ENCODE peak calls at places on chromosomes 7 and 10, in ten cellular contexts. T, N, A, G, Y, W, L, V, O and M are unnamed samples.

GRCh38 chr7:4048336-4048735 is 633.8 kb upstream of the FOXK1 start:
- DNase-seq in T (no peak), N (no peak), A (no peak), G (no peak), Y (no peak), W (no peak), L (no peak), V (no peak), O (no peak), M (no peak)

GRCh38 chr7:24727165-24728120 is 29.8 kb downstream of the GSDME start:
- DNase-seq in T (no peak), N (peak), A (no peak), G (no peak), Y (peak), W (no peak), L (peak), V (no peak), O (no peak), M (peak)

GRCh38 chr10:66996996-66997395 is 71.2 kb downstream of the LRRTM3 start:
- DNase-seq in T (no peak), N (no peak), A (no peak), G (no peak), Y (no peak), W (no peak), L (no peak), V (no peak), O (no peak), M (no peak)

GRCh38 chr7:136074840-136075239 is 97.7 kb upstream of the MTPN start:
- DNase-seq in T (no peak), N (no peak), A (no peak), G (no peak), Y (no peak), W (no peak), L (no peak), V (no peak), O (no peak), M (no peak)

GRCh38 chr10:47175181-47176080 is 124.6 kb upstream of the GDF10 start:
- DNase-seq in T (no peak), N (no peak), A (no peak), G (no peak), Y (no peak), W (no peak), L (no peak), V (no peak), O (no peak), M (no peak)

GRCh38 chr10:100520811-100521210 is 1.1 kb upstream of the SEC31B start:
- DNase-seq in T (no peak), N (no peak), A (no peak), G (no peak), Y (no peak), W (no peak), L (peak), V (no peak), O (no peak), M (no peak)

GRCh38 chr10:102778781-102779180 is 35.0 kb downstream of the WBP1L start:
- DNase-seq in T (no peak), N (no peak), A (no peak), G (no peak), Y (no peak), W (no peak), L (no peak), V (no peak), O (no peak), M (no peak)

GRCh38 chr7:117941138-117941810 is 68.0 kb upstream of the CTTNBP2 start:
- DNase-seq in T (no peak), N (no peak), A (no peak), G (no peak), Y (no peak), W (no peak), L (no peak), V (no peak), O (no peak), M (no peak)

GRCh38 chr7:151715661-151716338 is 161.1 kb downstream of the PRKAG2 start:
- DNase-seq in T (peak), N (no peak), A (no peak), G (peak), Y (no peak), W (no peak), L (no peak), V (no peak), O (no peak), M (no peak)

GRCh38 chr10:129765664-129766550 is 198.2 kb downstream of the EBF3 start:
- DNase-seq in T (no peak), N (no peak), A (peak), G (peak), Y (no peak), W (no peak), L (no peak), V (no peak), O (no peak), M (no peak)

GRCh38 chr7:151923097-151923876 is 33.0 kb upstream of the GALNTL5 start:
- DNase-seq in T (no peak), N (no peak), A (no peak), G (no peak), Y (no peak), W (no peak), L (peak), V (no peak), O (no peak), M (no peak)

GRCh38 chr7:126535176-126535575 is 717.6 kb downstream of the GRM8 start:
- DNase-seq in T (no peak), N (no peak), A (no peak), G (no peak), Y (no peak), W (no peak), L (no peak), V (no peak), O (no peak), M (no peak)

GRCh38 chr10:114245128-114245791 is 6.2 kb downstream of the VWA2 start:
- DNase-seq in T (no peak), N (no peak), A (no peak), G (no peak), Y (no peak), W (no peak), L (no peak), V (no peak), O (no peak), M (no peak)

GRCh38 chr7:123727071-123727837 is 21.5 kb downstream of the WASL start:
- DNase-seq in T (no peak), N (no peak), A (no peak), G (no peak), Y (no peak), W (peak), L (peak), V (no peak), O (peak), M (no peak)

GRCh38 chr7:44470080-44470479 is 20.4 kb downstream of the NUDCD3 start:
- DNase-seq in T (no peak), N (no peak), A (no peak), G (no peak), Y (no peak), W (no peak), L (no peak), V (no peak), O (no peak), M (no peak)

GRCh38 chr7:116429986-116430619 is 69.4 kb upstream of the CAV2 start:
- DNase-seq in T (no peak), N (no peak), A (no peak), G (no peak), Y (no peak), W (no peak), L (no peak), V (no peak), O (no peak), M (no peak)

GRCh38 chr7:157683251-157684156 is 346.7 kb downstream of the DNAJB6 start:
- DNase-seq in T (no peak), N (no peak), A (peak), G (no peak), Y (no peak), W (no peak), L (no peak), V (no peak), O (no peak), M (no peak)

GRCh38 chr10:125878957-125879835 is 1.9 kb downstream of the DHX32 start:
- DNase-seq in T (no peak), N (no peak), A (no peak), G (no peak), Y (no peak), W (peak), L (peak), V (no peak), O (peak), M (no peak)

GRCh38 chr10:127802532-127803055 is 65.6 kb downstream of the FOXI2 start:
- DNase-seq in T (no peak), N (no peak), A (no peak), G (no peak), Y (no peak), W (no peak), L (no peak), V (no peak), O (no peak), M (no peak)

GRCh38 chr10:63058236-63058635 is 74.9 kb upstream of the NRBF2 start:
- DNase-seq in T (no peak), N (no peak), A (no peak), G (no peak), Y (no peak), W (no peak), L (no peak), V (no peak), O (no peak), M (no peak)

GRCh38 chr7:40986351-40986873 is 716.5 kb downstream of the INHBA start:
- DNase-seq in T (no peak), N (no peak), A (no peak), G (no peak), Y (no peak), W (peak), L (peak), V (no peak), O (peak), M (no peak)

GRCh38 chr10:91006752-91007346 is 86.0 kb upstream of the ANKRD1 start:
- DNase-seq in T (no peak), N (peak), A (no peak), G (no peak), Y (peak), W (no peak), L (no peak), V (no peak), O (no peak), M (peak)

GRCh38 chr7:54811016-54811924 is 52.3 kb upstream of the SEC61G start:
- DNase-seq in T (no peak), N (no peak), A (no peak), G (no peak), Y (no peak), W (peak), L (peak), V (no peak), O (peak), M (peak)

GRCh38 chr10:1015688-1016087 is 10.0 kb downstream of the IDI2 start:
- DNase-seq in T (no peak), N (no peak), A (no peak), G (no peak), Y (no peak), W (no peak), L (no peak), V (no peak), O (no peak), M (no peak)

GRCh38 chr10:35184527-35185171 is 58.0 kb downstream of the CREM start:
- DNase-seq in T (no peak), N (peak), A (no peak), G (no peak), Y (no peak), W (no peak), L (no peak), V (no peak), O (no peak), M (peak)

GRCh38 chr10:35340975-35341374 is 4.7 kb downstream of the CCNY start:
- DNase-seq in T (no peak), N (no peak), A (no peak), G (no peak), Y (no peak), W (no peak), L (peak), V (no peak), O (no peak), M (no peak)

GRCh38 chr10:91051834-91052233 is 130.9 kb upstream of the ANKRD1 start:
- DNase-seq in T (no peak), N (no peak), A (peak), G (peak), Y (no peak), W (no peak), L (peak), V (no peak), O (no peak), M (no peak)

GRCh38 chr10:114881462-114881861 is 56.5 kb upstream of the TRUB1 start:
- DNase-seq in T (no peak), N (no peak), A (no peak), G (no peak), Y (no peak), W (no peak), L (no peak), V (no peak), O (no peak), M (no peak)

GRCh38 chr10:117134084-117135025 is 3.7 kb downstream of the VAX1 start:
- DNase-seq in T (no peak), N (no peak), A (no peak), G (no peak), Y (no peak), W (no peak), L (no peak), V (no peak), O (no peak), M (no peak)

GRCh38 chr10:114932945-114933344 is 5.0 kb upstream of the TRUB1 start:
- DNase-seq in T (no peak), N (no peak), A (no peak), G (no peak), Y (no peak), W (no peak), L (no peak), V (no peak), O (no peak), M (no peak)

GRCh38 chr7:66092654-66093053 is 17.0 kb downstream of the ASL start:
- DNase-seq in T (no peak), N (no peak), A (no peak), G (no peak), Y (no peak), W (no peak), L (no peak), V (peak), O (no peak), M (no peak)

GRCh38 chr10:109689785-109690184 is 233.5 kb downstream of the XPNPEP1 start:
- DNase-seq in T (no peak), N (no peak), A (no peak), G (no peak), Y (no peak), W (no peak), L (no peak), V (no peak), O (no peak), M (no peak)

GRCh38 chr10:129741978-129742741 is 221.9 kb downstream of the EBF3 start:
- DNase-seq in T (no peak), N (no peak), A (no peak), G (no peak), Y (no peak), W (no peak), L (no peak), V (no peak), O (no peak), M (no peak)

GRCh38 chr7:17014693-17015092 is 132.9 kb upstream of the AGR3 start:
- DNase-seq in T (no peak), N (no peak), A (no peak), G (no peak), Y (no peak), W (no peak), L (no peak), V (no peak), O (no peak), M (no peak)

GRCh38 chr7:155167706-155168365 is 97.7 kb downstream of the HTR5A start:
- DNase-seq in T (no peak), N (no peak), A (no peak), G (no peak), Y (peak), W (no peak), L (no peak), V (no peak), O (no peak), M (peak)

GRCh38 chr10:72238392-72239175 is 22.5 kb upstream of the ASCC1 start:
- DNase-seq in T (no peak), N (no peak), A (no peak), G (no peak), Y (no peak), W (no peak), L (no peak), V (no peak), O (no peak), M (no peak)

GRCh38 chr7:114214454-114214853 is 200.2 kb upstream of the FOXP2 start:
- DNase-seq in T (no peak), N (no peak), A (no peak), G (no peak), Y (no peak), W (no peak), L (no peak), V (no peak), O (no peak), M (no peak)

GRCh38 chr10:71255817-71256660 is 43.7 kb downstream of the UNC5B start:
- DNase-seq in T (peak), N (no peak), A (no peak), G (peak), Y (no peak), W (peak), L (peak), V (no peak), O (peak), M (no peak)

GRCh38 chr10:12634532-12634931 is 285.2 kb downstream of the CAMK1D start:
- DNase-seq in T (no peak), N (no peak), A (no peak), G (no peak), Y (no peak), W (no peak), L (no peak), V (no peak), O (no peak), M (peak)

GRCh38 chr7:82625377-82625776 is 181.8 kb upstream of the CACNA2D1 start:
- DNase-seq in T (no peak), N (no peak), A (no peak), G (no peak), Y (no peak), W (no peak), L (no peak), V (no peak), O (no peak), M (no peak)
- TF ChIP-seq CTCF in T (no peak), N (no peak), A (no peak), G (no peak), Y (no peak), W (no peak), L (no peak), V (no peak), O (no peak), M (no peak)

GRCh38 chr10:97179311-97179710 is 6.4 kb downstream of the SLIT1 start:
- DNase-seq in T (no peak), N (no peak), A (no peak), G (no peak), Y (no peak), W (no peak), L (no peak), V (no peak), O (no peak), M (no peak)

GRCh38 chr10:97180986-97181385 is 4.8 kb downstream of the SLIT1 start:
- DNase-seq in T (no peak), N (no peak), A (no peak), G (no peak), Y (no peak), W (no peak), L (no peak), V (no peak), O (no peak), M (no peak)

GRCh38 chr10:97178074-97178473 is 7.7 kb downstream of the SLIT1 start:
- DNase-seq in T (no peak), N (no peak), A (no peak), G (no peak), Y (no peak), W (no peak), L (no peak), V (no peak), O (no peak), M (no peak)

GRCh38 chr10:97180367-97180763 is 5.4 kb downstream of the SLIT1 start:
- DNase-seq in T (no peak), N (no peak), A (no peak), G (no peak), Y (no peak), W (no peak), L (no peak), V (no peak), O (no peak), M (no peak)

DNA sequence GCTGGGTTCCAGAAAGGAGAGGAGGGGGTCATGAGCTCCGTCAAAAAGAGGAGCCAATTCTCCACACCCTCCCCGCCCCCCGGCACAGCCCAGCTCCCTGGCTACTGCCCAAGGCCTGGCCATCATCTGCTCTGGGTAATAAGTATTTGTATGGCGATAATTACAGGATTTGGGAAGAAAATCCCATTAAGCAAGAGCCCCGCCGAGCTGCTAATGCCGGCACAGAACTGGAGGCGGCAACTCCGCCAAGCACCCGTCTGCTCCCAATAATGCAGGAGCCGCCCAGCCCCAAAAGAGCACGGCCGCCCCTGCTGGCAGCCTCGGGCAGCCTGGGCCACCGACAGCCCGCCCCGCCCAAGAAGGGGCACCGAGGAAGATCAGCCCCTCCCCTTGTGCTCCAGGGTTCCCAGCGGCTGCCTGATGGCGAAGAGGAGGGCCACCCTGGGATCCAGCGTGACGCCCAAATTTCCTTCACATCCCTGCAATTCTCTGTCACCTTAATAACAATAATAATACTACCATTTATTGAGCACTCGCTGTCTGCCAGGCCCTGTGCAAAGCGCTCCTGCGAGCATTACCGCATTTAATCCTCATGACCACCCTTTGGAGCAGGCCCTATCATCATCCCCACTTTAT is 5.9 kb downstream of the SLIT1 start:
- DNase-seq in T (no peak), N (no peak), A (no peak), G (no peak), Y (no peak), W (no peak), L (no peak), V (peak), O (no peak), M (no peak)
- H3K4me3 ChIP-seq in T (no peak), N (no peak), A (no peak), G (no peak), Y (no peak), W (no peak), L (no peak), V (no peak), O (no peak), M (no peak)

GRCh38 chr10:24358022-24358421 is 149.1 kb downstream of the KIAA1217 start:
- DNase-seq in T (no peak), N (no peak), A (no peak), G (no peak), Y (no peak), W (no peak), L (no peak), V (no peak), O (no peak), M (no peak)

GRCh38 chr10:24357344-24358021 is 148.5 kb downstream of the KIAA1217 start:
- DNase-seq in T (no peak), N (no peak), A (no peak), G (no peak), Y (no peak), W (no peak), L (no peak), V (no peak), O (no peak), M (no peak)

GRCh38 chr10:24363070-24363469 is 154.1 kb downstream of the KIAA1217 start:
- DNase-seq in T (no peak), N (no peak), A (no peak), G (no peak), Y (no peak), W (no peak), L (peak), V (no peak), O (no peak), M (no peak)

GRCh38 chr10:24355289-24355688 is 146.4 kb downstream of the KIAA1217 start:
- DNase-seq in T (no peak), N (no peak), A (no peak), G (no peak), Y (no peak), W (no peak), L (no peak), V (no peak), O (no peak), M (no peak)

GRCh38 chr10:24360286-24361127 is 151.6 kb downstream of the KIAA1217 start:
- DNase-seq in T (no peak), N (peak), A (peak), G (peak), Y (no peak), W (peak), L (peak), V (peak), O (no peak), M (peak)
- TF ChIP-seq CTCF in T (peak), N (peak), A (peak), G (peak), Y (peak), W (peak), L (peak), V (peak), O (peak), M (peak)

DNA sequence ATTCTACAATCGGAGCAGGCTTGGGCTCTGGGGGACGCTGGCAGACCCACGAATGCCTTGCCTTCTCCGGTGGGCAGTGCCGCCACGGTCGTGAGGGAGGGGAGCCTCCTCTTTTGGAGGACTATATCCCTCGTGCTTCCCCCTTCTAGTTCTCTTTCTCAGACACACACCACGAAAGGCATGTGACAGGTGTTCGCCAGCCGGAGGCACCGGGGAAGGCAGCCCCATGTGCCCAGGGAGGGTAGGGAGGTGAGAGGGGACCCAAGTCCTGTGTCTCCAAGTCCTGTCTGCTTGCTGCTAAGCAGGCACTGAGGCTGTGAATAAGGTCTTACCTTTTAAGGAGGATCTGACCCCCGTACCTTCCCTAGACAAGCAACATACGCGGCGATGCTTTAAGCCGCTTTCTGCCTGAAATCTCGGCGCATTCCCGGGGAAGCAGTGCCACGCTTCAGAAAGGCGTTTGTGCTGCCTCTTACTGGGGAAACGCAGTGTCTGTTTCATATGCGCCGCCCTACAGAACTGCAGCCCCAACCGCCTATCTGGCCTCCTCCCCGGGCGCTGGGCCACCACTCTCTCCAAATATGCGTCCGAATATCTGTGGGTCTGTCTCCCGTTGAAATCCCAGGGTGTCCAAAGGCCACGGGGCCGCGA is 809 bp downstream of the PLXNA4 start:
- DNase-seq in T (peak), N (no peak), A (peak), G (peak), Y (no peak), W (no peak), L (peak), V (no peak), O (no peak), M (no peak)
- H3K4me3 ChIP-seq in T (peak), N (no peak), A (peak), G (no peak), Y (no peak), W (no peak), L (no peak), V (no peak), O (no peak), M (no peak)